ENCODE peak calls at places on chromosomes 16 and 17, in six cellular contexts. Y is fibroblast of pulmonary artery, I is AG09309, E is stomach, Z is heart left ventricle, T is colonic mucosa. P is an unnamed sample.

GRCh38 chr17:27581016-27581415 is 50.0 kb upstream of the LGALS9 start:
- DNase-seq in I (no peak), E (no peak), Z (no peak), T (no peak), Y (no peak), P (no peak)

GRCh38 chr17:2602597-2603017 is 9.2 kb downstream of the PAFAH1B1 start:
- DNase-seq in Y (no peak), I (no peak), E (no peak), T (no peak), Z (no peak), P (no peak)

GRCh38 chr17:55237826-55238196 is 26.9 kb upstream of the HLF start:
- DNase-seq in T (no peak), Y (no peak), E (no peak), I (no peak), Z (no peak), P (no peak)

GRCh38 chr17:67982686-67983085 is 13.6 kb downstream of the C17orf58 start:
- DNase-seq in E (no peak), I (no peak), Z (no peak), Y (no peak), T (no peak), P (no peak)

GRCh38 chr16:89149386-89149785 is 22.2 kb upstream of the CDH15 start:
- DNase-seq in I (no peak), Z (no peak), Y (no peak), E (no peak), T (no peak), P (no peak)

GRCh38 chr16:84284168-84284722 is 10.4 kb upstream of the WFDC1 start:
- DNase-seq in Y (peak; percentile 36), T (peak; percentile 75), Z (peak; percentile 58), E (peak; percentile 46), I (no peak), P (peak; percentile 60)

GRCh38 chr16:69523571-69523970 is 42.2 kb upstream of the NFAT5 start:
- DNase-seq in Z (no peak), T (peak; percentile 88), I (no peak), E (no peak), Y (no peak), P (no peak)

GRCh38 chr17:48462946-48463345 is 32.9 kb upstream of the SKAP1 start:
- DNase-seq in T (no peak), Y (no peak), I (no peak), E (no peak), Z (no peak), P (no peak)

GRCh38 chr16:5143761-5144620 is 46.4 kb upstream of the EEF2KMT start:
- DNase-seq in T (no peak), Z (no peak), Y (no peak), E (no peak), I (no peak), P (no peak)

GRCh38 chr17:73493212-73493814 is 150.9 kb downstream of the SDK2 start:
- DNase-seq in Z (no peak), I (no peak), E (no peak), T (peak; percentile 48), Y (no peak), P (no peak)

GRCh38 chr16:13634921-13635320 is 285.0 kb upstream of the ERCC4 start:
- DNase-seq in T (no peak), E (no peak), I (no peak), Z (no peak), Y (no peak), P (no peak)

GRCh38 chr17:66507982-66508760 is 205.8 kb downstream of the PRKCA start:
- DNase-seq in Y (no peak), E (no peak), Z (no peak), I (no peak), T (no peak), P (no peak)

GRCh38 chr17:62724398-62725146 is 83.5 kb downstream of the MARCHF10 start:
- DNase-seq in Z (no peak), Y (no peak), E (no peak), I (no peak), T (no peak), P (no peak)

GRCh38 chr16:66923866-66924265 is 1.5 kb downstream of the RRAD start:
- DNase-seq in E (no peak), T (no peak), Z (no peak), I (no peak), Y (no peak), P (no peak)

GRCh38 chr16:56561126-56561525 is 3.7 kb upstream of the MT4 start:
- DNase-seq in Z (no peak), E (no peak), I (no peak), T (no peak), Y (no peak), P (no peak)

GRCh38 chr17:44997733-44998520 is 29.8 kb upstream of the C1QL1 start:
- DNase-seq in Y (peak; percentile 35), T (no peak), Z (peak; percentile 33), I (no peak), E (no peak), P (no peak)

GRCh38 chr16:24525970-24526559 is 13.3 kb upstream of the RBBP6 start:
- DNase-seq in T (no peak), Z (no peak), I (peak; percentile 38), Y (peak; percentile 77), E (peak; percentile 50), P (no peak)

GRCh38 chr16:47777191-47777590 is 316.1 kb downstream of the PHKB start:
- DNase-seq in E (no peak), T (no peak), Z (no peak), Y (peak; percentile 72), I (no peak), P (peak; percentile 89)

GRCh38 chr17:28720247-28720996 is 637 bp downstream of the RPL23A start:
- DNase-seq in T (no peak), Y (no peak), E (no peak), I (no peak), Z (no peak), P (no peak)
- TF ChIP-seq CTCF in T (no peak), Y (no peak), E (no peak), I (peak; percentile 17), Z (no peak), P (no peak)

DNA sequence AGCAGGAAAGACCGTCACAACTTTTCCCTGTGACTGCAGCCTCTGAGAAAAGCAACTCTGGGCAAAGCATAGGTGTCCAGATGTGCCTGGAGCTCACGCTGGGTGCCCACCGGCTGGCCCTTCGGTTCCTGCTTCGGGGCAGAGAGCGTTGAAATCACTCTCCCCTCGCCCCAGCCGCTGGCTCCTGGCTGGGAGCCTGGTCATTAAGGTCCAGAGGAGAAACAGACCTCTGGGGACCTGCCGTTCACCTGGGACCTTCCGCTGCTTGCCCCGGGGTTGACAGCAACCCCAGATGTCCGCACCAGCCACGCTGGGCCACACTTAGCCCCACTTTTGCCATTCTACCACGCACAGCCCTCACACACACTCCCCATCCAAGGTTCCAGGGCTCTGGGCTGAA is 13.1 kb downstream of the MRM3 start:
- DNase-seq in Z (no peak), T (no peak), Y (no peak), I (no peak), E (no peak), P (no peak)
- H3K4me3 ChIP-seq in Z (peak overlapping the region; percentile 55), T (no peak overlapping the region), Y (peak overlapping the region; percentile 4), I (no peak overlapping the region), E (peak overlapping the region; percentile 21), P (no peak overlapping the region)

GRCh38 chr16:83040174-83040573 is 413.4 kb downstream of the CDH13 start:
- DNase-seq in Y (peak; percentile 28), T (no peak), E (no peak), I (peak; percentile 3), Z (no peak), P (peak; percentile 43)
- TF ChIP-seq CTCF in Y (no peak), T (no peak), E (no peak), I (no peak), Z (no peak), P (no peak)

DNA sequence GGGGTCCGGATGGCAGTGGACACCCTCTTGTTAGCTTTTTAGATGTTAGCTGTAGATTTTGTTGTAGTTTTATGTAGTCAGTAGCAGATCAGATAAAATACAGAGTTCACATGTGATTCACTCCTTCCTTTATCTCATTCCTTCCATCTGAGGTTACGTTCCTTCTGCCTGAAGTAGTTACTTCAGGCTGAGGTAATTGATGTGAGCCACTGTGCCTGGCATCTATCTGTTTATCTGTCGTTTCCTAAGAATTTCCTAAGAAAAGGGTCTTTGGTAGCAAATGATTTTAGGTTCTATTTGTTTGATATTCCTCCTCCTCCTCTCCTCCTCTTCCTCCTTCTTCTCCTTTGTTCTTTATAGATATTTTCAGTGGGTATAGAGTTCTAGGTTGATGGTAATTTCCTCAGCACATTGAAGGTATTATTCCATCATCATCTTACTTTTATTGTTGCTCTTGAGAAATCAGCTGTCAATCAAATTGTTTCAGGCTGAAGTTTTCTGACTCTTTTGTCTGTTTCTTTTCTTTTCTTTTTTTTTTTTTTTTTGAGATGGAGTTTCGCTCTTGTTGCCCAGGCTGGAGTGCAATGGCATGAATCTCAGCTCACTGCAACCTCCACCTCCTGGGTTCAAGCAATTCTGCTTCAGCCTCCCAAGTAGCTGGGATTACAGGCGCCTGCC is 29.6 kb upstream of the FBXO47 start:
- DNase-seq in E (no peak), T (no peak), Y (no peak), Z (no peak), I (no peak), P (no peak)
- H3K4me3 ChIP-seq in E (no peak overlapping the region), T (no peak overlapping the region), Y (no peak overlapping the region), Z (no peak overlapping the region), I (no peak overlapping the region), P (no peak overlapping the region)

P was measured in fibroblast of mammary gland.